ENCODE peak calls at places on chromosomes 7 and 10, in four cellular contexts. One of them, this sample, is unnamed.

GRCh38 chr7:38880454-38880853 is 28.5 kb downstream of the VPS41 start:
- DNase-seq in neuronal stem cell: no peak
- DNase-seq in mesendoderm: no peak
- DNase-seq in mesenchymal stem cell: no peak
- DNase-seq in this sample: no peak

GRCh38 chr7:11153694-11154093 is 180.0 kb downstream of the PHF14 start:
- DNase-seq in neuronal stem cell: no peak
- DNase-seq in mesenchymal stem cell: peak; percentile 16
- DNase-seq in mesendoderm: peak; percentile 52
- DNase-seq in this sample: no peak

GRCh38 chr10:96470108-96470743 is 43.5 kb downstream of the TLL2 start:
- DNase-seq in mesendoderm: peak; percentile 80
- DNase-seq in mesenchymal stem cell: no peak
- DNase-seq in neuronal stem cell: peak; percentile 39
- DNase-seq in this sample: peak; percentile 71

GRCh38 chr10:98516352-98516751 is 69.6 kb upstream of the HPS1 start:
- DNase-seq in neuronal stem cell: no peak
- DNase-seq in mesendoderm: peak; percentile 80
- DNase-seq in mesenchymal stem cell: peak; percentile 35
- DNase-seq in this sample: no peak

GRCh38 chr7:102992820-102993531 is 80.2 kb downstream of the LRRC17 start:
- DNase-seq in mesenchymal stem cell: peak; percentile 56
- DNase-seq in mesendoderm: no peak
- DNase-seq in neuronal stem cell: no peak
- DNase-seq in this sample: no peak

GRCh38 chr7:40219917-40220316 is 85.1 kb downstream of the SUGCT start:
- DNase-seq in neuronal stem cell: no peak
- DNase-seq in mesendoderm: peak; percentile 38
- DNase-seq in mesenchymal stem cell: peak; percentile 84
- DNase-seq in this sample: no peak

GRCh38 chr10:75211007-75211735 is 575 bp downstream of the VDAC2 start:
- DNase-seq in mesenchymal stem cell: peak; percentile 78
- DNase-seq in mesendoderm: peak; percentile 78
- DNase-seq in neuronal stem cell: no peak
- DNase-seq in this sample: no peak

GRCh38 chr10:132838346-132838970 is 52.5 kb upstream of the NKX6-2 start:
- DNase-seq in mesenchymal stem cell: no peak
- DNase-seq in neuronal stem cell: no peak
- DNase-seq in mesendoderm: no peak
- DNase-seq in this sample: peak; percentile 21

GRCh38 chr10:117004627-117005453 is at the start of gene SHTN1:
- DNase-seq in mesendoderm: peak; percentile 82
- DNase-seq in mesenchymal stem cell: peak; percentile 67
- DNase-seq in neuronal stem cell: peak; percentile 41
- DNase-seq in this sample: peak; percentile 76

GRCh38 chr10:8036521-8037198 is 17.8 kb upstream of the GATA3 start:
- DNase-seq in mesendoderm: peak; percentile 7
- DNase-seq in mesenchymal stem cell: no peak
- DNase-seq in neuronal stem cell: no peak
- DNase-seq in this sample: no peak

GRCh38 chr10:58010076-58010475 is 257.6 kb downstream of the IPMK start:
- DNase-seq in mesenchymal stem cell: no peak
- DNase-seq in neuronal stem cell: no peak
- DNase-seq in mesendoderm: no peak
- DNase-seq in this sample: no peak

GRCh38 chr7:74138334-74138867 is 35.8 kb upstream of the EIF4H start:
- DNase-seq in mesenchymal stem cell: no peak
- DNase-seq in neuronal stem cell: no peak
- DNase-seq in mesendoderm: peak; percentile 71
- DNase-seq in this sample: peak; percentile 84

GRCh38 chr7:34060548-34060947 is 155.2 kb downstream of the BMPER start:
- DNase-seq in neuronal stem cell: no peak
- DNase-seq in mesendoderm: no peak
- DNase-seq in mesenchymal stem cell: peak; percentile 87
- DNase-seq in this sample: no peak

GRCh38 chr10:102281103-102281502 is 35.8 kb downstream of the GBF1 start:
- DNase-seq in mesendoderm: peak; percentile 28
- DNase-seq in neuronal stem cell: no peak
- DNase-seq in mesenchymal stem cell: peak; percentile 62
- DNase-seq in this sample: no peak

GRCh38 chr10:95221124-95221523 is 27.1 kb downstream of the ACSM6 start:
- DNase-seq in mesenchymal stem cell: no peak
- DNase-seq in neuronal stem cell: no peak
- DNase-seq in mesendoderm: peak; percentile 91
- DNase-seq in this sample: peak; percentile 55

GRCh38 chr10:33790506-33791283 is 456.2 kb upstream of the NRP1 start:
- DNase-seq in neuronal stem cell: no peak
- DNase-seq in mesenchymal stem cell: no peak
- DNase-seq in mesendoderm: peak; percentile 37
- DNase-seq in this sample: no peak
- H2BK5ac ChIP-seq in neuronal stem cell: no peak overlapping the region
- H2BK5ac ChIP-seq in mesenchymal stem cell: no peak overlapping the region
- H2BK5ac ChIP-seq in mesendoderm: no peak overlapping the region
- H2BK5ac ChIP-seq in this sample: no peak overlapping the region

DNA sequence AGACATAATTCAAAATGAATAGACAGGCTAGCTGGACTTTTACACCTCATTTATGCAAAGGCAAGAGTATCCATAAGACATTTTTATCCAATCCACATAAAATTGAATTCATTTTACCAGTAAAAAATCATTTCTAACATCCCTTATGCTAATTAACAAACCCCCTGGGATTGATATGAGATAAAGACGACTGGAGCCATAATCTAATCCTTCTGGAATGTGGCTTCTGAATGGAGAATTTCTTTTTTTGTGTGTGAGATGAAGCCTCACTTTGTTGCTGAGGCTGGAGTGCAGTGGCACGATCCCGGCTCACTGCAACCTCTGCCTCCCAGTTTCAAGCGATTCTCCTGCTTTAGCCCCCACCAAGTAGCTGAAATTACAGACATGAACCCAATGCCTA is 90.4 kb downstream of the AKR1D1 start:
- DNase-seq in mesendoderm: peak; percentile 77
- DNase-seq in mesenchymal stem cell: no peak
- DNase-seq in neuronal stem cell: no peak
- DNase-seq in this sample: no peak
- H2BK5ac ChIP-seq in mesendoderm: peak overlapping the region; percentile 97
- H2BK5ac ChIP-seq in mesenchymal stem cell: no peak overlapping the region
- H2BK5ac ChIP-seq in neuronal stem cell: no peak overlapping the region
- H2BK5ac ChIP-seq in this sample: no peak overlapping the region

DNA sequence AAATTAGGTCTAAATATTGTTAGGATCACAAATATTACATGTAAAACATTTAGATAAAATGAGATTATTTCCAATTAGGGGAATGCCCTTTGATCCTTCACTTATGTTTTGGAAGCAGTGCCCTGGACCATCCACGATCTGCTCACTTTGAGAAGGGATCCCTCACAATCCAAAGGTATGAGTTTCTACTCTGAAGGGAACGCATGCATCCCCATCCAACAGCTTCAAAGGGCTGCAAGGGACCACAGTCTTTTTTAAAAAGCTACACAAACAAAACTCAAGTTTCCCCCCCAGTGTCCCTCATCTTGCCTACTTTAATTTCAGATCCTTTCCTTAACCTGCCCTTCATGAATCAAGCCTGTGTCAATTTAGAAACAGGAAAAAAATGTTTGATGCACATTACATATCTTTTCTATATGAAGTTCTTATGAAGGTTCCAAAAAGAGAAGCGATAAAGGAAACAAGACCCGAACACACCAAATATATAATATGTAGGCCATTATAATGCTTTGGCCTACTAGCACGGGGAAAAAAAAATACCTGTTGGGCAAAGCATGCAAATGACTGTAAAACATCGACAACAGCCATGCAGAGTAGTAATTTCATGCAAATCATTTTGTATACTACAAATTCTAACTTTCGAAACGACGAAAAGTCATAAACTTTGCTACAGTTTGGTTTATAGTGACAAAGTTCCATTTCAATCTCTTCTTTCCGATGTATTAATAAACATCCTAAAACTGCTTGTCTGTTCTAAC is 2.0 kb downstream of the EIF3A start:
- DNase-seq in neuronal stem cell: no peak
- DNase-seq in mesenchymal stem cell: no peak
- DNase-seq in mesendoderm: no peak
- DNase-seq in this sample: no peak
- H2BK5ac ChIP-seq in neuronal stem cell: no peak overlapping the region
- H2BK5ac ChIP-seq in mesenchymal stem cell: no peak overlapping the region
- H2BK5ac ChIP-seq in mesendoderm: no peak overlapping the region
- H2BK5ac ChIP-seq in this sample: no peak overlapping the region

GRCh38 chr10:114364726-114365125 is 39.6 kb downstream of the AFAP1L2 start:
- DNase-seq in mesendoderm: no peak
- DNase-seq in neuronal stem cell: no peak
- DNase-seq in mesenchymal stem cell: no peak
- DNase-seq in this sample: no peak

GRCh38 chr10:114367676-114368391 is 36.5 kb downstream of the AFAP1L2 start:
- DNase-seq in mesendoderm: no peak
- DNase-seq in neuronal stem cell: no peak
- DNase-seq in mesenchymal stem cell: peak; percentile 90
- DNase-seq in this sample: no peak

GRCh38 chr10:114370199-114370598 is 34.1 kb downstream of the AFAP1L2 start:
- DNase-seq in mesenchymal stem cell: no peak
- DNase-seq in neuronal stem cell: no peak
- DNase-seq in mesendoderm: no peak
- DNase-seq in this sample: no peak

GRCh38 chr10:114363745-114364460 is 40.4 kb downstream of the AFAP1L2 start:
- DNase-seq in mesenchymal stem cell: no peak
- DNase-seq in neuronal stem cell: no peak
- DNase-seq in mesendoderm: no peak
- DNase-seq in this sample: no peak

DNA sequence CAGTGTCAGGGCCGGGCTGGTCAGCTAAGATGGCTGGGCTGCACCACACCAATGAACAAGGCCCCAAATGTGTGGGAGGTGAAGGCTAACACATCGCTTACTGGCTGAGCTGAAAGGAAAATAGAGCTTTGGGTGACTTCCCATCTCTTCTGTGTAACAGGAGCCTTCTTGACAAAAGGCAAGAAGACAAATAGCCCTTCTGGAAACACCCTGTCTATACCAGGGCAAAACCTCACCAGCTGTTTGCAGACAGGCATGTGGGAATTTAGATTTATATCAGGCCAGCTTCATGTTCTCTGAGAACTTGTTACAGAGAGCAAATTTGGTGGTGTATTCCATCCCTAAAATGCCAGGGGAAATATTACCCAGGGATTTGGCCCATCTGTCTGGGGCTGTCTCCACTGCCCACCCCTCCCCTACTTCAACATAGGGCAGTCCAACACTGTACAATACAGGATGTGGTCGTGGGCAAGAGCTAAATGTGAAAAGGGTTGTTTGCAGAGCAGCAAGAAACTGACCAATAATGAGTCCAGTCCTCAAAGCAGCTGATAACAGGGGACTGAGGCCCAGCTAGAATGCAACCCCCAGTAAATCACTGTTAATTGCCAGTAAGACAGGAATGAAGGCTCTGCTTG is 37.1 kb downstream of the AFAP1L2 start:
- DNase-seq in mesenchymal stem cell: peak; percentile 90
- DNase-seq in mesendoderm: no peak
- DNase-seq in neuronal stem cell: no peak
- DNase-seq in this sample: no peak
- H2BK5ac ChIP-seq in mesenchymal stem cell: no peak overlapping the region
- H2BK5ac ChIP-seq in mesendoderm: no peak overlapping the region
- H2BK5ac ChIP-seq in neuronal stem cell: no peak overlapping the region
- H2BK5ac ChIP-seq in this sample: no peak overlapping the region

This sample was measured in H9.